ENCODE peak calls at places on chromosomes 3 and 15, in nine cellular contexts. F is stimulated activated CD4-positive, alpha-beta T cell treated with anti-CD3 and anti-CD28 coated beads, Interleukin-2, amount 100 ng/mL, for 48 hours; V is activated CD4-positive, alpha-beta T cell treated with anti-CD3 and anti-CD28 coated beads, Interleukin-2, amount 50 U/mL, for 1 hour; O is cardiac muscle cell; C is NCI-H510A treated with DMSO at 0.1 percent for 48 hours; I is astrocyte of the spinal cord; K is NCI-H69; Z is A549; L is left lung. X is an unnamed sample.
A peak's percentile ranks its signal among the peaks of the same experiment; 100 is the strongest.

GRCh38 chr3:27072943-27073725 is 296.0 kb downstream of the NEK10 start:
- DNase-seq in F (no peak), V (no peak), O (no peak), C (no peak), I (no peak), K (peak; percentile 2), Z (no peak), L (no peak), X (no peak)

GRCh38 chr15:27124287-27124830 is 153.4 kb downstream of the GABRG3 start:
- DNase-seq in F (no peak), V (no peak), O (peak; percentile 4), C (no peak), I (no peak), K (no peak), Z (no peak), L (no peak), X (no peak)

GRCh38 chr3:196948442-196949365 is 6.4 kb upstream of the NCBP2 start:
- DNase-seq in F (no peak), V (no peak), O (no peak), C (no peak), I (no peak), K (peak; percentile 81), Z (no peak), L (peak; percentile 51), X (peak; percentile 69)

GRCh38 chr15:71294636-71295241 is 179.5 kb downstream of the THSD4 start:
- DNase-seq in F (no peak), V (no peak), O (peak; percentile 36), C (no peak), I (peak; percentile 94), K (no peak), Z (peak; percentile 99), L (no peak), X (no peak)

GRCh38 chr3:12490547-12490946 is 6.3 kb downstream of the TSEN2 start:
- DNase-seq in F (no peak), V (no peak), O (peak; percentile 55), C (no peak), I (no peak), K (no peak), Z (no peak), L (no peak), X (no peak)

GRCh38 chr3:66762888-66763287 is 235.2 kb upstream of the KBTBD8 start:
- DNase-seq in F (no peak), V (no peak), O (no peak), C (no peak), I (no peak), K (no peak), Z (no peak), L (no peak), X (no peak)

GRCh38 chr3:22691407-22691806 is 511.7 kb upstream of the UBE2E2 start:
- DNase-seq in F (no peak), V (no peak), O (no peak), C (no peak), I (no peak), K (no peak), Z (no peak), L (no peak), X (no peak)

GRCh38 chr3:155418426-155418825 is 124.9 kb upstream of the STRIT1 start:
- DNase-seq in F (no peak), V (no peak), O (peak; percentile 3), C (no peak), I (no peak), K (peak; percentile 10), Z (no peak), L (no peak), X (no peak)

GRCh38 chr15:48671381-48672022 is 26.0 kb upstream of the FBN1 start:
- DNase-seq in F (no peak), V (no peak), O (peak; percentile 81), C (no peak), I (peak; percentile 90), K (no peak), Z (no peak), L (no peak), X (no peak)

X was measured in DMS53.